ENCODE peak calls at places on chromosomes 16 and 17, in four cellular contexts. W, F, O and Q are unnamed samples.

GRCh38 chr16:56113223-56113622 is 78.1 kb upstream of the GNAO1 start:
- DNase-seq in O (no peak), W (no peak), F (no peak), Q (no peak)

GRCh38 chr17:82767041-82767754 is 15.3 kb downstream of the TBCD start:
- DNase-seq in O (peak; percentile 59), F (peak; percentile 49), W (peak; percentile 73), Q (peak; percentile 79)

GRCh38 chr17:59105852-59106462 is 723 bp downstream of the TRIM37 start:
- DNase-seq in O (peak; percentile 45), W (peak; percentile 13), F (peak; percentile 34), Q (no peak)

GRCh38 chr17:78855561-78856165 is 15.0 kb upstream of the USP36 start:
- DNase-seq in O (no peak), F (no peak), W (no peak), Q (no peak)

GRCh38 chr16:4411684-4412083 is 4.7 kb downstream of the CORO7 start:
- DNase-seq in F (no peak), W (no peak), O (no peak), Q (no peak)

GRCh38 chr16:87235810-87236515 is 81.2 kb downstream of the C16orf95 start:
- DNase-seq in W (peak; percentile 28), O (no peak), F (no peak), Q (peak; percentile 35)

GRCh38 chr17:43665387-43666101 is 3.8 kb upstream of the MEOX1 start:
- DNase-seq in F (peak; percentile 60), O (no peak), W (no peak), Q (no peak)

GRCh38 chr17:73013816-73014663 is 78.4 kb downstream of the SLC39A11 start:
- DNase-seq in F (no peak), O (no peak), W (peak; percentile 54), Q (no peak)

GRCh38 chr16:56935201-56935600 is 3.3 kb downstream of the HERPUD1 start:
- DNase-seq in O (no peak), W (no peak), F (no peak), Q (no peak)

GRCh38 chr17:39270923-39271322 is 45.2 kb upstream of the STAC2 start:
- DNase-seq in F (no peak), O (peak; percentile 61), W (no peak), Q (no peak)

GRCh38 chr17:17555151-17555550 is 36.4 kb downstream of the PEMT start:
- DNase-seq in O (no peak), F (no peak), W (no peak), Q (no peak)

DNA sequence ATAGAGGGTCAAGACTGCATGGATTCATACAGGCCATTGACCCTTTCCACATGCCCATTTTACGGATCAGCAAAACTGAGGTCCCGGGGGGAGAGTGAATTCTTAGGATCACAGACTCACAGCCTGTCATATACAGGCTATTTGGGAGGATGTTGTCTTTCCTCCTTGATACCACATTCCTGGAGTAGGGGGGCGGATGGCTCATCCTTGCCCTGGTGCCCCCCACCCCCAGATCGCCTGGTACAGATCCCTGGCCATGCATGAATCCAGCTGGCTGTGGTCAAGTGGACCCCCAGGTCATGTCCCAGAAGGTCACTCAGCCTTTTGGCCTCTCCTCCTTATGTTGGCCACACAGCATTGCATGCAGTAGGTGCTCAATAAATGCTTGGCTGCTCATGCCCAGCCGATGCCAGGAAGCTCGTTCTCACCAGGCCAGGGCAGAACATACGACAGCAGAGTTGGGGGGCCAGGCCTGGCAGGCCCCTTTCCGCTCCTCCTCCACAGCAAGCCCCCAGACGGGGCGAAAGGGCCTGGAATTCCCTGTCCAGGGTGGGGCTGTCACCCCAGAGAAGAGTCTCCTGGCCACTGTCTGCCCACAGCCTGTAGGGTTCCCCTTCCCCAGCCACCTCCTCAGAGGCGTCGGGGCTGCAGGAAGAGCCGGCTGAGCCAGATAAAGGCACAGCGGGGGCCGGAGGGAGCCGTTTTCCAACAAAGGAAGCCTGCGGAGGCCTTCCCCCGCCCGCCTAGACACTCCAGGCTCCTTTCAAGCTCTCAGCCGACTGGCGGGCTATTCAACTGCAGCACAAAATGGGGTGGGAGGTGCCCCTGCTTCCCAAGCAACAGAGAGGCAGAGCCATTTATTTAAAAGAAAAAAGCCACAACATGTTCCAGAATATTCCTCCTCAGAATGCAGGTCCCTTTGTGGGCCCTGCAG is 215.7 kb upstream of the CIBAR2 start:
- DNase-seq in W (peak; percentile 70), F (no peak), O (peak; percentile 96), Q (peak; percentile 92)
- TF ChIP-seq ELF4 in W (no peak), F (no peak), O (no peak), Q (no peak)

GRCh38 chr17:76872221-76872873 is 4.1 kb downstream of the MGAT5B start:
- DNase-seq in F (no peak), O (peak; percentile 28), W (no peak), Q (no peak)
- TF ChIP-seq ELF4 in F (no peak), O (no peak), W (no peak), Q (no peak)

GRCh38 chr16:21157632-21158031 is 842 bp upstream of the LDAF1 start:
- DNase-seq in O (no peak), F (no peak), W (no peak), Q (no peak)

GRCh38 chr16:21158208-21159110 is at the start of gene LDAF1:
- DNase-seq in O (peak; percentile 90), W (peak; percentile 85), F (peak; percentile 33), Q (peak; percentile 89)

GRCh38 chr16:21161211-21161610 is 2.7 kb downstream of the LDAF1 start:
- DNase-seq in W (no peak), O (no peak), F (no peak), Q (no peak)

GRCh38 chr16:21160276-21160675 is 1.8 kb downstream of the LDAF1 start:
- DNase-seq in F (no peak), W (no peak), O (no peak), Q (no peak)

DNA sequence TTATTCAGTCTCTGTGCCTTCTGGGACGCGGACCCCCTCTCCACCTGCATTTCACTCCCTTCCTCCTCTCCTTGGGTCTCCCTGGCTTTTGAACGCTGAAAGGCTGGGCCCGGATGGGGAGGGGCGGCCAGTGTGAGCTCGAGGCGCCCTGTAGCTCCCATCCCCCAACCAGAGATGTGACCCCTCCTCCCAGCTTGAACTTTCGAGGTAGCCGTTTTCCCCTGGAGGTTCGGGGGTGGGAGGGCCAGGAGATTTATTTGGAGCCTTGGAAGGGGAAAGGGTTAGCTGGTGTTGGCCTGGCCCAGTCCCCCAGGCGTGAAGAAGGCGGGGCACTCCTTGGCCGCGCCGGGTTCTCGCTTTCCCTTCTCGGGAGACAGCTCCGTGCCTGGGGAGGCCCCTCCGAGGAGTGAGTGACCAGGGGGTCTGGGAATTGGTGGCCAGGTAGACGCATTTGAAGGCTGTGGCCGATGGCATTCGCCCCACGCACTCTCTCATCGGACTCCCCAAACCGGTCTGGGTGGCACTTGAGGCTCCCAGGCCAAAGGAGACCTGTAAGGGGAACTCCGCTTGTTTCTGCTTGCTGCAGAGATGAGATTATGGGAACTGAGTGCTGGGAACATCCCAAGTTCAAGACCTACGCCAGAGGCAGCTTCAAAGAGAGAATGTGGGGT is 942 bp downstream of the LDAF1 start:
- DNase-seq in F (no peak), O (peak; percentile 46), W (no peak), Q (peak; percentile 69)
- TF ChIP-seq ELF4 in F (no peak), O (no peak), W (no peak), Q (no peak)

GRCh38 chr16:68737046-68737729 is at the start of gene CDH1:
- DNase-seq in W (peak; percentile 60), O (no peak), F (no peak), Q (peak; percentile 99)
- TF ChIP-seq ELF4 in W (no peak), O (no peak), F (no peak), Q (no peak)

GRCh38 chr16:12160249-12160648 is 183.7 kb downstream of the SNX29 start:
- DNase-seq in O (no peak), W (no peak), F (no peak), Q (no peak)

GRCh38 chr16:12159028-12159427 is 182.5 kb downstream of the SNX29 start:
- DNase-seq in F (no peak), O (no peak), W (no peak), Q (no peak)

GRCh38 chr16:12159672-12160071 is 183.1 kb downstream of the SNX29 start:
- DNase-seq in F (no peak), O (no peak), W (no peak), Q (no peak)

GRCh38 chr16:12157510-12158093 is 181.1 kb downstream of the SNX29 start:
- DNase-seq in F (peak; percentile 23), W (no peak), O (no peak), Q (no peak)

DNA sequence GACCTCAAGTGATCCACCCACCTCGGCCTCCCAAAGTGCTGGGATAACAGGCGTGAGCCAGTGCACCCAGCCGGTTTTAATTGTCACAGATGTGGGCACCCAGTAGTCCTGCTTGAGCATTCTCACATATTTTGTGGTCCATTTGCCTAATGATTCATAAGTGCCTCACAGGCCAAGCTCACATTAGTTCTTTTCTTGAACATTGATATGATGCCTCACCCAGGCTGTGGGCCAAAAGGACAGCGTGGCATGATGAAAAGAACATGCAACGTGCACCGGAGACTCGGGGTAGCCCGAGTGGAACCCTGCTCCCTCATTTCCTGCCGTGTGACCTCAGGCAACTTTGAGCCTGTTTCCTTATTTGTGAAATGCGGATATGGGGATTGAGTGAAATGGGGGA is 181.9 kb downstream of the SNX29 start:
- DNase-seq in W (no peak), O (no peak), F (no peak), Q (no peak)
- TF ChIP-seq ELF4 in W (no peak), O (no peak), F (no peak), Q (no peak)

GRCh38 chr17:52995127-52995526 is 827.6 kb upstream of the KIF2B start:
- DNase-seq in W (no peak), F (no peak), O (no peak), Q (no peak)
- TF ChIP-seq ELF4 in W (no peak), F (no peak), O (no peak), Q (no peak)

DNA sequence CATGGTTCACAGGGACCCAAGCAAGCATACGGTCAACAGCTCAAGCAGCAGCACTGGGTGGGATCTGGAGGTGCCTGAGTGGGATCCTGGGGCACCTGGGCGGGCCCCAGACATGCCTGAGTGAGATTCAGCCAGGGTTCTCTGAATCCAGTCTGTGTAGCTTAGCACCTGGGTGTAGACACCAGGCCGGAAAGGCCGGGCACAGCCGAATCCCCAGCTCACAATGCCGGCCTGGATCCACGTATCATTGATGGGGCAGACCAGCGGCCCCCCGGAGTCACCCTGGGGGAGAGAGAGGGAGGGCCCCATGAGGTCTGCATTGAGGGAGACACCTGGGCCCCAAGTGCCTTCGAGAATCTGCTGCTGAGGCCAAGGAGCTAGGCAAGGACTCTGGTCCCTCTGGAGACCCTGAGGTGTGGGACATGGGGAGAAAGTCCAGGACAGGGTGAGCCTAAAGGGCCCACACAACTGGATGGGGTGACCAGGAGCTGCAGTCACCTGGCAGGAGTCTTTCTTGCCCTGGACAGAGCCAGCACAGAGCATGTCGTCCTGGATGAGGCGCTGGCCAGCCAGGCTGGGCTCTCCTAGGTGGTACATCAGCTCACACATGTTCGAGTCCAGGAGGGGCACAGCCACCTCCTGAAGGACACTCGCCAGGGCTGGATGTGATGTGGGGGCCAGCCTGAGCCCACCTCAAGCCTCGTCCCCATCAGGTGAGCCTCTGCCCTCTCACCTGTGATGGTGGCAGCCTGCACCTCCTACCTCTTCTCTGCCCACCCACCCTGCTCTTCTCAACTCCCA is 9.7 kb downstream of the ZG16B start:
- DNase-seq in W (no peak), O (no peak), F (no peak), Q (no peak)
- TF ChIP-seq ELF4 in W (no peak), O (no peak), F (no peak), Q (no peak)